ENCODE peak calls at places on chromosomes 5 and 9, in five cellular contexts. One of them, this sample, is unnamed.

GRCh38 chr5:164175083-164175482 is 669.7 kb downstream of the MAT2B start:
- DNase-seq in endodermal cell: no peak
- DNase-seq in psoas muscle: no peak
- DNase-seq in tibial artery: no peak
- DNase-seq in thyroid gland: no peak
- DNase-seq in this sample: no peak

GRCh38 chr5:83509535-83509934 is 38.0 kb downstream of the VCAN start:
- DNase-seq in endodermal cell: no peak
- DNase-seq in psoas muscle: no peak
- DNase-seq in tibial artery: no peak
- DNase-seq in thyroid gland: peak; percentile 55
- DNase-seq in this sample: no peak

GRCh38 chr9:95100071-95100627 is 217.4 kb downstream of the FANCC start:
- DNase-seq in endodermal cell: no peak
- DNase-seq in psoas muscle: no peak
- DNase-seq in tibial artery: no peak
- DNase-seq in thyroid gland: peak; percentile 48
- DNase-seq in this sample: no peak

GRCh38 chr9:5509573-5509972 is 758 bp upstream of the PDCD1LG2 start:
- DNase-seq in endodermal cell: no peak
- DNase-seq in psoas muscle: no peak
- DNase-seq in tibial artery: no peak
- DNase-seq in thyroid gland: no peak
- DNase-seq in this sample: no peak

GRCh38 chr5:60092671-60093422 is 199.3 kb upstream of the PDE4D start:
- DNase-seq in endodermal cell: no peak
- DNase-seq in psoas muscle: no peak
- DNase-seq in tibial artery: no peak
- DNase-seq in thyroid gland: no peak
- DNase-seq in this sample: no peak

GRCh38 chr5:141874262-141874964 is 3.8 kb downstream of the PCDH1 start:
- DNase-seq in endodermal cell: peak; percentile 51
- DNase-seq in psoas muscle: no peak
- DNase-seq in tibial artery: peak; percentile 62
- DNase-seq in thyroid gland: no peak
- DNase-seq in this sample: no peak

GRCh38 chr9:136614967-136615623 is 47.6 kb upstream of the EGFL7 start:
- DNase-seq in endodermal cell: peak; percentile 86
- DNase-seq in psoas muscle: no peak
- DNase-seq in tibial artery: no peak
- DNase-seq in thyroid gland: no peak
- DNase-seq in this sample: peak; percentile 69

GRCh38 chr9:92506184-92506857 is 24.0 kb upstream of the ASPN start:
- DNase-seq in endodermal cell: no peak
- DNase-seq in psoas muscle: peak; percentile 46
- DNase-seq in tibial artery: peak; percentile 82
- DNase-seq in thyroid gland: peak; percentile 3
- DNase-seq in this sample: no peak

GRCh38 chr5:180207593-180207992 is 1.4 kb downstream of the RASGEF1C start:
- DNase-seq in endodermal cell: peak; percentile 71
- DNase-seq in psoas muscle: no peak
- DNase-seq in tibial artery: no peak
- DNase-seq in thyroid gland: no peak
- DNase-seq in this sample: no peak

GRCh38 chr5:61931236-61931635 is 374.8 kb upstream of the KIF2A start:
- DNase-seq in endodermal cell: no peak
- DNase-seq in psoas muscle: no peak
- DNase-seq in tibial artery: no peak
- DNase-seq in thyroid gland: no peak
- DNase-seq in this sample: no peak

GRCh38 chr5:368162-369084 is 46.9 kb downstream of the AHRR start:
- DNase-seq in endodermal cell: peak; percentile 32
- DNase-seq in psoas muscle: no peak
- DNase-seq in tibial artery: peak; percentile 56
- DNase-seq in thyroid gland: no peak
- DNase-seq in this sample: no peak

GRCh38 chr5:44932922-44933585 is 124.3 kb downstream of the MRPS30 start:
- DNase-seq in endodermal cell: no peak
- DNase-seq in psoas muscle: no peak
- DNase-seq in tibial artery: no peak
- DNase-seq in thyroid gland: no peak
- DNase-seq in this sample: no peak

GRCh38 chr9:27572566-27572917 is 739 bp downstream of the C9orf72 start:
- DNase-seq in endodermal cell: peak; percentile 65
- DNase-seq in psoas muscle: no peak
- DNase-seq in tibial artery: no peak
- DNase-seq in thyroid gland: peak; percentile 50
- DNase-seq in this sample: no peak

GRCh38 chr5:88756953-88757352 is 126.0 kb downstream of the MEF2C start:
- DNase-seq in endodermal cell: no peak
- DNase-seq in psoas muscle: no peak
- DNase-seq in tibial artery: no peak
- DNase-seq in thyroid gland: no peak
- DNase-seq in this sample: no peak

GRCh38 chr5:142650881-142651280 is 35.0 kb downstream of the FGF1 start:
- DNase-seq in endodermal cell: no peak
- DNase-seq in psoas muscle: no peak
- DNase-seq in tibial artery: no peak
- DNase-seq in thyroid gland: no peak
- DNase-seq in this sample: no peak

GRCh38 chr9:70256123-70256551 is 2.6 kb upstream of the SMC5 start:
- DNase-seq in endodermal cell: no peak
- DNase-seq in psoas muscle: no peak
- DNase-seq in tibial artery: no peak
- DNase-seq in thyroid gland: no peak
- DNase-seq in this sample: no peak

GRCh38 chr9:37486256-37486615 is 488 bp downstream of the POLR1E start:
- DNase-seq in endodermal cell: no peak
- DNase-seq in psoas muscle: no peak
- DNase-seq in tibial artery: no peak
- DNase-seq in thyroid gland: no peak
- DNase-seq in this sample: no peak

GRCh38 chr9:136007906-136008692 is 46.9 kb upstream of the UBAC1 start:
- DNase-seq in endodermal cell: no peak
- DNase-seq in psoas muscle: no peak
- DNase-seq in tibial artery: no peak
- DNase-seq in thyroid gland: no peak
- DNase-seq in this sample: no peak

GRCh38 chr5:57277085-57277484 is 103.2 kb downstream of the GPBP1 start:
- DNase-seq in endodermal cell: no peak
- DNase-seq in psoas muscle: no peak
- DNase-seq in tibial artery: no peak
- DNase-seq in thyroid gland: no peak
- DNase-seq in this sample: no peak
- TF ChIP-seq CTCF in endodermal cell: peak; percentile 68
- TF ChIP-seq CTCF in psoas muscle: no peak
- TF ChIP-seq CTCF in tibial artery: no peak
- TF ChIP-seq CTCF in thyroid gland: peak; percentile 22
- TF ChIP-seq CTCF in this sample: no peak

DNA sequence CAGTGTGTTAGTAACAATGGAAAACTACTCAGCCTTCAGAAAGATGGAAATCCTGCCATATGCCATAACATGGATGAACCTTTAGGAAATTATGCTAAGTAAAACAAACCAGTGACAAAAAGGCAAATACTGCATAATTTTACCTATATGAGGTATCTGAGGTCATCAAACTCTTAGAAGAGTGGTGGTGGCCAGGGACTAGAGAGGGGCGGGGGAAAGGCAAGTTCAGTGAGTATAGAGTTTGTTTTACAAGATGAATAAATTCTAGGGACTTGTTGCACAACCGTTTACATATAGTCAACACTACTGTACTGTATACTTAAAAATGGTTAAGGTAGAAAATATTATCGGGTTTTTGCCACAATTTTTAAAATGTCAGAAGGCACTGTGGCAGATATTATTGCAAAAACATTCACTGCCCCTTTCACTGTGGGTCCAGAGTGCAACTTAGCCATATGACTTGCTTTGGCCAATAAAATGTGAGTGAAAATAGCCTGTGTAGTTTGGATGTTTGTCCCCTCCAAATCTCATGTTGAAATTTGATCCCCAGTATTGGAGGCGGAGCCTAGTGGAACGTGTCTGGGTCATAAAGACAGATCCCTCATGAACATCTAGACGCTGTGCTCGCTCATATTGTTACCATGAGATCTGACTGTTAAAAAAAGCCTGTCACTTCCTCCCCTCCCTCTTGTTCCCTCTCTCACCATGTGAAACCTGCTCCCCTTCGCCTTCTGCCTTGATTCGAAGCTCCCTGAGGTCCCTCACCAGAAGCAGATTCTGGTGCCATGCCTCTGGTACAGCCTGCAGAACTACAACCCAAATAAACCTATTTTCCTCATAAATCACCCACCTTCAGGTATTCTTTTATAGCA is 9.5 kb downstream of the ZNF367 start:
- DNase-seq in endodermal cell: no peak
- DNase-seq in psoas muscle: no peak
- DNase-seq in tibial artery: no peak
- DNase-seq in thyroid gland: no peak
- DNase-seq in this sample: no peak
- H3K4me3 ChIP-seq in endodermal cell: no peak overlapping the region
- H3K4me3 ChIP-seq in psoas muscle: no peak overlapping the region
- H3K4me3 ChIP-seq in tibial artery: no peak overlapping the region
- H3K4me3 ChIP-seq in thyroid gland: no peak overlapping the region
- H3K4me3 ChIP-seq in this sample: no peak overlapping the region

GRCh38 chr9:16154570-16155078 is 601.8 kb downstream of the CCDC171 start:
- DNase-seq in endodermal cell: peak; percentile 93
- DNase-seq in psoas muscle: peak; percentile 35
- DNase-seq in tibial artery: no peak
- DNase-seq in thyroid gland: peak; percentile 66
- DNase-seq in this sample: peak; percentile 85
- TF ChIP-seq CTCF in endodermal cell: peak; percentile 83
- TF ChIP-seq CTCF in psoas muscle: no peak
- TF ChIP-seq CTCF in tibial artery: no peak
- TF ChIP-seq CTCF in thyroid gland: peak; percentile 67
- TF ChIP-seq CTCF in this sample: peak; percentile 74

GRCh38 chr9:85523202-85523601 is 218.6 kb downstream of the AGTPBP1 start:
- DNase-seq in endodermal cell: no peak
- DNase-seq in psoas muscle: no peak
- DNase-seq in tibial artery: no peak
- DNase-seq in thyroid gland: no peak
- DNase-seq in this sample: peak; percentile 27
- H3K4me3 ChIP-seq in endodermal cell: peak overlapping the region; percentile 78
- H3K4me3 ChIP-seq in psoas muscle: peak overlapping the region; percentile 62
- H3K4me3 ChIP-seq in tibial artery: peak overlapping the region; percentile 45
- H3K4me3 ChIP-seq in thyroid gland: no peak overlapping the region
- H3K4me3 ChIP-seq in this sample: peak overlapping the region; percentile 51

DNA sequence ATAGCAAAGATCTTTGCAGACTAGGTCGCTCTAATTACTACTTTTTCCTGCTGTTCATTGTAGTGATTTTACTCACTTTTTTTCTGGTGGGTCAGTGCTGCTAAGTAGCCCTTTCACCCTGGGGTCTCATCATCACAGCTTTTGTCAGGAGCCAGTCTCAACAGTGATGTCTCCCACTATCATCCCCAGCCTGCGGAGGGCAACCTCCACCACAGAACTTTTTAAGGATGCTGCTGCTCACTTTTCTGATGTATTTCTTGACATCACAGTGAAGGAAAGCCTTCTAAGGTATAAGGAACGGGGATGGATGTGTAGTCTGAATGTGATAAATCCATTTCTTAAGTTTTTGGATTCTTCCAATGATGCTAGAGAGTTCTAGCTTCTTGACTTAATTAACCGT is 242.5 kb upstream of the RIOK2 start:
- DNase-seq in endodermal cell: peak; percentile 74
- DNase-seq in psoas muscle: no peak
- DNase-seq in tibial artery: no peak
- DNase-seq in thyroid gland: no peak
- DNase-seq in this sample: peak; percentile 43
- TF ChIP-seq CTCF in endodermal cell: peak; percentile 80
- TF ChIP-seq CTCF in psoas muscle: peak; percentile 7
- TF ChIP-seq CTCF in tibial artery: no peak
- TF ChIP-seq CTCF in thyroid gland: no peak
- TF ChIP-seq CTCF in this sample: peak; percentile 51

DNA sequence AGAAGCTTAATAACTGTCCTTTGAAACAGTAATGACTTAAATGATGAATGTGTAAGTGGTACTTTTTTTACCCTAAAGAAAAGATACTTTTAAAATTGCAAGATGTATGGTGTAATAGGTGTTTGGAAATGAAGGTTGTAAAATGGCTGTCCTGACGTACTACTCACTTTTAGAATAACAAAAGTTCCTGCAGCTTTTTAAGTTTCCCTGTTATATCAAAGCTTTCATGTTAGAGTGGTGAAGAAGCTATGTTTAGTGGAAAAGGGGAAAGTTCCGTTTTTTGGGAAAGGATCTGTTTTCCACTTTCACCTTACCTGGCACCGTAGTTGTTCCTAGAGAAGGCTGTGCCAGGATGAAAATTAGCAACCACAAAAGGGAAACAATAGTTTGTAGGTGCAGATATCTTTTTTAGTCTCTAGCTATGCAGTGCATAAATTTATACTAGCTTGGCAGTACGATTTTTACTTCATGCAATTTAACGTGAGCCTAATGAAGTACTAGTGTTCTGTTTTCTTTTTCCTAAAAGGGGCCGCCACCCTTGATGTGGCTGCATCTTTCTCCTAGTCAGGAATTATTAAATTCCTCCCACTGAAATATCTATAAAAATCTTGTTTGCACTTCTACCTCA is 1.3 kb downstream of the TNPO1 start:
- DNase-seq in endodermal cell: no peak
- DNase-seq in psoas muscle: no peak
- DNase-seq in tibial artery: no peak
- DNase-seq in thyroid gland: no peak
- DNase-seq in this sample: no peak
- H3K4me3 ChIP-seq in endodermal cell: peak overlapping the region; percentile 92
- H3K4me3 ChIP-seq in psoas muscle: peak overlapping the region; percentile 91
- H3K4me3 ChIP-seq in tibial artery: peak overlapping the region; percentile 68
- H3K4me3 ChIP-seq in thyroid gland: peak overlapping the region; percentile 64
- H3K4me3 ChIP-seq in this sample: peak overlapping the region; percentile 89

DNA sequence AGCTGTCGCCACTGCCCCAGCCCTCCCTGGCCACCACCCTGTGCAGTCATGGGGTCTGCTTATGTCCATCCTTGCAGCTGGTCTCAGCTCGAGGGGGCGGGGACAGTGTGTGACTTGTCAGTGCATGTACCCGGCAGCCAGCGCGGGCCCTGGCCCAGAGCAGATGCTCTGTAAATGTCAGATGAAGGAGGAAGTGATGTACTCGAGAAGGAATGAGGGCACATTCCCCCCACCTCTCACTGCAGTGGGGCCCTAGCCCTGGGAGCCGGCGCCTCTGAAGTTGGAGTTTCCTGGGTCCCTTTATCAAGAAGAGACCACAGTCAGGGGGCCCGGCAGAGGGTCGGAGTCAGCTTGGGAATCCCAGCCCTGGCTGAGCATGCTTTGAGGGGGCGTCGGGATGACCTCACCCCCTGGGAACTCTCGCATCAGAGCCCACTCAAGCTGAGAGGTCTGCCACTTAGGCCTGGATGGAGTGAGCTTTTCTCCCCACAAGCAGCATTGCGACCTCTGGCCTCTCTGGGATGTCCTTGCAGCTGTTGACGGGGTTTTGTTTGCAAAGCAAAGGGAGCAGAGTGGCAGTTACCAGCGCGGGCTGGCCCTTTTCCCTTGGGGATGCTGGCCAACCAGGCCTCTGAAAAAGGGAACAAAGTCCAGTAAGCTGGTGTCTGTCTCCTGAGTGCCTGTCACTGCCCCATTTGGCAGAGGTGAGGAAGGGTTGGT is 19.0 kb downstream of the NEURL1B start:
- DNase-seq in endodermal cell: peak; percentile 85
- DNase-seq in psoas muscle: peak; percentile 87
- DNase-seq in tibial artery: peak; percentile 95
- DNase-seq in thyroid gland: peak; percentile 40
- DNase-seq in this sample: peak; percentile 73
- TF ChIP-seq CTCF in endodermal cell: peak; percentile 41
- TF ChIP-seq CTCF in psoas muscle: no peak
- TF ChIP-seq CTCF in tibial artery: no peak
- TF ChIP-seq CTCF in thyroid gland: no peak
- TF ChIP-seq CTCF in this sample: no peak

GRCh38 chr5:111703662-111704061 is 53.3 kb downstream of the NREP start:
- DNase-seq in endodermal cell: no peak
- DNase-seq in psoas muscle: no peak
- DNase-seq in tibial artery: no peak
- DNase-seq in thyroid gland: no peak
- DNase-seq in this sample: no peak
- H3K4me3 ChIP-seq in endodermal cell: no peak overlapping the region
- H3K4me3 ChIP-seq in psoas muscle: no peak overlapping the region
- H3K4me3 ChIP-seq in tibial artery: no peak overlapping the region
- H3K4me3 ChIP-seq in thyroid gland: no peak overlapping the region
- H3K4me3 ChIP-seq in this sample: no peak overlapping the region